ENCODE peak calls at places on chromosome 2, in five cellular contexts. A is cardiac fibroblast, F is body of pancreas, V is astrocyte of the spinal cord, E is AG09309. X is an unnamed sample.

GRCh38 chr2:33510589-33510968 is 34.1 kb downstream of the RASGRP3 start:
- DNase-seq in V (peak), F (no peak), A (no peak), E (no peak), X (peak)

GRCh38 chr2:118118479-118118878 is 30.2 kb downstream of the INSIG2 start:
- DNase-seq in E (no peak), F (no peak), A (no peak), V (no peak), X (no peak)

GRCh38 chr2:39867268-39867667 is 88.2 kb upstream of the THUMPD2 start:
- DNase-seq in F (no peak), E (no peak), V (no peak), A (no peak), X (no peak)

GRCh38 chr2:190350371-190350770 is 7.0 kb downstream of the INPP1 start:
- DNase-seq in A (no peak), V (no peak), F (no peak), E (no peak), X (no peak)

GRCh38 chr2:64998658-64999061 is 9.5 kb downstream of the SLC1A4 start:
- DNase-seq in E (no peak), V (peak), F (no peak), A (peak), X (peak)

GRCh38 chr2:231987088-231987788 is 25.7 kb downstream of the DIS3L2 start:
- DNase-seq in A (peak), E (no peak), V (peak), F (no peak), X (peak)

GRCh38 chr2:219446101-219446504 is 11.5 kb downstream of the SPEG start:
- DNase-seq in A (peak), V (peak), E (no peak), F (peak), X (peak)

GRCh38 chr2:38146917-38147307 is 71.0 kb upstream of the CYP1B1 start:
- DNase-seq in A (peak), V (peak), E (peak), F (peak), X (peak)

DNA sequence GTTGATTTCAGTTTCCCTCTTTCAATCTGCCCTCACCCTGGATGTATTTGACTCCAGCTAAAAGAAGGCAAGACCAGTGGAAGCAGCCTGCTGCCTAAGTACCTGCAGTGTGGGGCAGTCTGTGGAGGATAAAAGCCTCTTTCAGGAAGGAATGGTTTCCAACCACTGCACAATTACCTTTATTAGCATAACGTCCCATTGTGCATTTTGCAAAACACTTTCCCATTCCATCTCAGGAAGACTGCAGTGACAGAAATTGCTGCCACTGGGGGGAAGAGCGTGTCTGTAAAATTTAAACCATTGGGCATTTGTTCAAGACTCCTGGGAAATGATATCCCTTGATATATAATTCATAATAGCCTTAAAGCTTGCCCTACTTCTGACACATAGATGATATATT is 26.2 kb downstream of the CYRIA start:
- DNase-seq in A (no peak), F (no peak), V (no peak), E (no peak), X (no peak)
- TF ChIP-seq CTCF in A (no peak), F (no peak), V (no peak), E (no peak), X (no peak)

GRCh38 chr2:197278804-197279763 is 31.5 kb downstream of the ANKRD44 start:
- DNase-seq in V (no peak), E (no peak), A (no peak), F (no peak), X (no peak)

GRCh38 chr2:197276156-197276555 is 34.4 kb downstream of the ANKRD44 start:
- DNase-seq in A (no peak), V (no peak), E (no peak), F (no peak), X (no peak)

GRCh38 chr2:197277726-197278259 is 32.8 kb downstream of the ANKRD44 start:
- DNase-seq in E (no peak), A (no peak), F (no peak), V (no peak), X (no peak)

GRCh38 chr2:197281421-197281820 is 29.2 kb downstream of the ANKRD44 start:
- DNase-seq in V (no peak), E (no peak), F (no peak), A (peak), X (peak)

DNA sequence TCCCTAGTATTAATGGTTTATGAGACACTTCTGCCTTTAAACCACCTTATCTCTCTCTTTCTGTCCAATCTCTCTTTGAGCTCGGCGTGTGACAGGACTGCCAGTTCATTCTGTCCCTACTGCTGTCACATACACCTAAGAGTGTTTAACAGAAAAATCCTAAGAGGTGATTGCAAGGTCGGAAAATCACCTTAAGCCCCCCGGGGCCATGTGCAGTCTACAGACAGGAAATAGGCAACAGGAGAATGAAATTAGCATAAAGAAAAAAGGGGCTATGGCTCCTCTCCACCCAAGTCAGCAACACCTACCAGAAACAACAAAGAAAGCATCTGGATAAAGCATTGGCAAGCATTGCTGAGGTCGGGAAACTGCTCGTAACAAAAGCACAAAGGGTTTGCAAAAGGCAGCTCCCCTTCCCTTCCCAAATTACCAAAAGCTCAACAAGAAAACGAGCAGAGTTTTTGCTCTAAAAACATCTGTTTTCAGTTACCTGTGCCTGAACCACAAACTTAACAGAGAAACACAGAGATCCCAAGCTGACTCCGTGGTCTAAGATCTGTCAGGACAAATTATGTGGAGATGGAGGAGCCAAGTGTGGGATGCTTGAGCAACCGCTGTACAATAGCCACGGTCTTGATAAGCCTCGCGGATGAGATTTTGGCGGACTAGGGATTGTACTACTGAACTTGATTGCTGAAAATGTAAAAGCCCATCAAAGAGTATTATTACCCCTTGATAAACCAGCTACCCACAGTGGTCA is 30.4 kb downstream of the ANKRD44 start:
- DNase-seq in A (peak), E (peak), V (peak), F (no peak), X (peak)
- H3K4me3 ChIP-seq in A (no peak), E (no peak), V (no peak), F (no peak), X (no peak)

GRCh38 chr2:199684168-199684567 is 166.8 kb downstream of the FTCDNL1 start:
- DNase-seq in A (no peak), F (no peak), E (no peak), V (no peak), X (no peak)
- TF ChIP-seq CTCF in A (no peak), F (no peak), E (peak), V (no peak), X (peak)

GRCh38 chr2:200048421-200048820 is 93.0 kb downstream of the MAIP1 start:
- DNase-seq in V (no peak), A (no peak), F (no peak), E (no peak), X (no peak)
- H3K4me3 ChIP-seq in V (no peak), A (no peak), F (no peak), E (no peak), X (no peak)

DNA sequence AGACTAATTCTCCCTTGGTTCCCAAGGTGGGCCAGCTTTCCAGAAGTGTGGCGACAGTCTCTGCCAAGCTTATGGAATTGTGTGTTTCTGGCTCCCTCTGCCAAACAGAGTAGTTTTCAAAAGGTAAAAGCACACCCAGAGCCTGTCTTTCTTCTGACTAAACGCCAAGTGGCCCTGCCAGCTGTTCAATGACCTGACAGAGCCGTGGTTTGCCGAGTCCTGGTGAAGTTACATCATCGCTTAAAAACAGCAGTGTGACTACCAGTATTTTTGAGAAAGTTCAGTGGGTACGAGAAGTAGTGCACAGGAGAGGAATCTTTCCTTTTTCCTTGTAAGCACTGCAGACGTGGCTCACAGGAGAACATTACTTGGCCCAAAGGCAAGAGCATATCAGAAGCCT is 1.9 kb downstream of the PER2 start:
- DNase-seq in F (peak), E (peak), V (peak), A (peak), X (peak)
- TF ChIP-seq CTCF in F (no peak), E (no peak), V (no peak), A (no peak), X (no peak)

GRCh38 chr2:176105078-176105726 is 1.9 kb upstream of the HOXD11 start:
- DNase-seq in F (no peak), E (no peak), V (no peak), A (no peak), X (no peak)

GRCh38 chr2:176106636-176107539 is at the start of gene HOXD11:
- DNase-seq in E (no peak), V (no peak), A (no peak), F (no peak), X (peak)

GRCh38 chr2:176104338-176105077 is 2.6 kb upstream of the HOXD11 start:
- DNase-seq in E (peak), A (no peak), V (no peak), F (no peak), X (peak)

GRCh38 chr2:176107731-176108181 is 676 bp downstream of the HOXD11 start:
- DNase-seq in F (no peak), E (no peak), V (no peak), A (no peak), X (no peak)

GRCh38 chr2:176105727-176106635 is 1.1 kb upstream of the HOXD11 start:
- DNase-seq in V (no peak), F (no peak), E (no peak), A (no peak), X (no peak)
- H3K4me3 ChIP-seq in V (no peak), F (no peak), E (peak), A (no peak), X (no peak)

DNA sequence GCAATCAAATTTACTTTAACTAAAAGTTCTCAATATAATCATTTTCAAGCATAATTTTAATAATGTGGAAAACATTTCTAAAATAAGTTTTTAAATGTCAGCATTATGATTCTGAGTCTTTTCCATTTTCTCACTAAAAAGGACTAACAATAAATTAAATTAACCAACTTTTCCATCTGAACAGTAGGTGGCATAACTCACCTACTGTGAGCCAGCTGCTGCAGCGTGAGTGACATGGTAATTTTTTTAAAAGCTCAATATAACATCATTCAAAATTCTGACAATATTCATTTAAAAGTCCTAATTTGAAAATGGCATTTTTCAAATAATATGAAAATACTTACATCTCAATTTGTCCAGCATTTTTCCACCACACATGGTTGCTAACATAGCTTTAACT is 66.5 kb downstream of the DTNB start:
- DNase-seq in F (no peak), A (peak), V (peak), E (no peak), X (peak)
- TF ChIP-seq CTCF in F (peak), A (peak), V (peak), E (peak), X (peak)